ENCODE peak calls at places on chromosome 5, in four cellular contexts. Y, P, K and Z are unnamed samples.

GRCh38 chr5:178113141-178113787 is at the start of gene N4BP3:
- DNase-seq in P (peak), Y (peak), K (no peak), Z (peak)

GRCh38 chr5:97047076-97047475 is 95.3 kb downstream of the LIX1 start:
- DNase-seq in K (no peak), Y (no peak), P (no peak), Z (no peak)

GRCh38 chr5:17620627-17621026 is 10.4 kb downstream of the TAF11L12 start:
- DNase-seq in K (no peak), P (no peak), Y (no peak), Z (no peak)

GRCh38 chr5:61575103-61575502 is 243.0 kb downstream of the ZSWIM6 start:
- DNase-seq in K (peak), P (no peak), Y (no peak), Z (no peak)

GRCh38 chr5:72959257-72959656 is 3.4 kb downstream of the FCHO2 start:
- DNase-seq in P (no peak), K (no peak), Y (no peak), Z (no peak)

GRCh38 chr5:179203248-179203647 is 142.0 kb downstream of the ADAMTS2 start:
- DNase-seq in K (no peak), Y (no peak), P (no peak), Z (no peak)

GRCh38 chr5:102152906-102153787 is 142.9 kb downstream of the SLCO4C1 start:
- DNase-seq in K (no peak), P (no peak), Y (no peak), Z (no peak)

GRCh38 chr5:181181650-181182565 is 23.1 kb downstream of the TRIM7 start:
- DNase-seq in Y (peak), P (no peak), K (no peak), Z (peak)

GRCh38 chr5:126339215-126339805 is 83.9 kb upstream of the GRAMD2B start:
- DNase-seq in K (peak), P (peak), Y (peak), Z (peak)

GRCh38 chr5:10892135-10892910 is 131.3 kb upstream of the DAP start:
- DNase-seq in K (no peak), P (no peak), Y (no peak), Z (no peak)

GRCh38 chr5:140111043-140111858 is 2.7 kb upstream of the PURA start:
- DNase-seq in P (no peak), Y (no peak), K (no peak), Z (no peak)

GRCh38 chr5:55039843-55040242 is 15.8 kb downstream of the GZMK start:
- DNase-seq in Y (no peak), K (no peak), P (no peak), Z (no peak)

GRCh38 chr5:14882658-14883580 is 11.3 kb upstream of the ANKH start:
- DNase-seq in K (no peak), Y (no peak), P (no peak), Z (no peak)

GRCh38 chr5:78594946-78595921 is 53.3 kb downstream of the LHFPL2 start:
- DNase-seq in P (no peak), K (peak), Y (no peak), Z (no peak)